ENCODE peak calls at places on chromosomes 3 and 15, in six cellular contexts. W, K, U, R, F and E are unnamed samples.

GRCh38 chr15:62219799-62220198 is 54.7 kb upstream of the C2CD4B start:
- DNase-seq in W (no peak), K (no peak), U (no peak), R (no peak), F (no peak), E (no peak)

GRCh38 chr3:158140396-158140795 is 30.5 kb downstream of the RSRC1 start:
- DNase-seq in W (no peak), K (no peak), U (no peak), R (no peak), F (no peak), E (no peak)

GRCh38 chr3:57998366-57999283 is 9.6 kb upstream of the FLNB start:
- DNase-seq in W (no peak), K (no peak), U (peak; percentile 58), R (no peak), F (no peak), E (peak; percentile 76)

GRCh38 chr3:149563114-149563513 is 88.6 kb downstream of the TM4SF4 start:
- DNase-seq in W (no peak), K (no peak), U (no peak), R (no peak), F (no peak), E (no peak)

GRCh38 chr3:4533489-4534443 is 40.6 kb downstream of the ITPR1 start:
- DNase-seq in W (no peak), K (no peak), U (peak; percentile 44), R (peak; percentile 22), F (peak; percentile 50), E (no peak)

GRCh38 chr3:186427627-186428026 is 65.6 kb upstream of the DGKG start:
- DNase-seq in W (no peak), K (no peak), U (peak; percentile 80), R (no peak), F (no peak), E (no peak)

GRCh38 chr15:32943691-32944090 is 225.9 kb downstream of the GREM1 start:
- DNase-seq in W (no peak), K (no peak), U (peak; percentile 19), R (no peak), F (no peak), E (no peak)

GRCh38 chr3:127027811-127028548 is 45.1 kb downstream of the PLXNA1 start:
- DNase-seq in W (no peak), K (no peak), U (no peak), R (no peak), F (no peak), E (no peak)

GRCh38 chr3:79766474-79767193 is 1.2 kb downstream of the ROBO1 start:
- DNase-seq in W (no peak), K (no peak), U (no peak), R (no peak), F (peak; percentile 47), E (no peak)

GRCh38 chr3:155370764-155371503 is 77.5 kb upstream of the STRIT1 start:
- DNase-seq in W (no peak), K (no peak), U (no peak), R (no peak), F (no peak), E (no peak)

GRCh38 chr15:69167218-69167842 is 6.9 kb downstream of the GLCE start:
- DNase-seq in W (no peak), K (no peak), U (no peak), R (no peak), F (no peak), E (no peak)

GRCh38 chr3:38098376-38098723 is 38.6 kb downstream of the ACAA1 start:
- DNase-seq in W (no peak), K (no peak), U (no peak), R (no peak), F (no peak), E (no peak)

GRCh38 chr3:38099518-38099917 is 37.4 kb downstream of the ACAA1 start:
- DNase-seq in W (no peak), K (no peak), U (no peak), R (no peak), F (peak; percentile 72), E (no peak)

GRCh38 chr3:38095687-38096483 is 41.0 kb downstream of the ACAA1 start:
- DNase-seq in W (no peak), K (no peak), U (no peak), R (no peak), F (no peak), E (no peak)

GRCh38 chr3:38097446-38098375 is 39.2 kb downstream of the ACAA1 start:
- DNase-seq in W (no peak), K (no peak), U (no peak), R (no peak), F (no peak), E (no peak)

GRCh38 chr3:38094999-38095398 is 41.9 kb downstream of the ACAA1 start:
- DNase-seq in W (no peak), K (no peak), U (no peak), R (no peak), F (no peak), E (no peak)
- H3K27ac ChIP-seq in W (no peak overlapping the region), K (no peak overlapping the region), U (no peak overlapping the region), R (no peak overlapping the region), F (no peak overlapping the region), E (no peak overlapping the region)

DNA sequence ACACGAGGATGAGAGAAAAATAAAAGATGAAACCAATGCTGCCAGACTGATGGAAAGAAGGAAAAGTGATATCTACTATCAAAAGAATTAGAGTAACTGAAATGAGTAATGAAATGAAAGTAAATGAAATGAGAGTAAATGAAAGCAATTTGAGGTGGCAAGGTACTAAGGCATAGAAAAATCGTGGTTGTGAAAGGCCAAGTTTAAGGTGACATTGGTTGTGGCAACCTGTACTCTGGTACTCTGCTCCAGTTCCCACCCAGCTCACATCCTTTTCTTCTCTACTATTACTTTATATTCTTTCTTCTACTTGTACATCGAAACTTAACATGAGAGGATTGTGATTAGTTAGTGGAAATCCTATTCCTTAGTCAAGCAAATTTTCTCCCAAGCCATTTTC is 10.1 kb downstream of the RFX7 start:
- DNase-seq in W (no peak), K (no peak), U (no peak), R (no peak), F (no peak), E (no peak)
- H3K9me3 ChIP-seq in W (peaks cover 18% of the 10 kb centered on the region), K (peaks cover 6% of the 10 kb centered on the region), U (peaks cover 32% of the 10 kb centered on the region), R (peaks cover 9% of the 10 kb centered on the region), F (peaks cover 38% of the 10 kb centered on the region), E (peaks cover 8% of the 10 kb centered on the region)

DNA sequence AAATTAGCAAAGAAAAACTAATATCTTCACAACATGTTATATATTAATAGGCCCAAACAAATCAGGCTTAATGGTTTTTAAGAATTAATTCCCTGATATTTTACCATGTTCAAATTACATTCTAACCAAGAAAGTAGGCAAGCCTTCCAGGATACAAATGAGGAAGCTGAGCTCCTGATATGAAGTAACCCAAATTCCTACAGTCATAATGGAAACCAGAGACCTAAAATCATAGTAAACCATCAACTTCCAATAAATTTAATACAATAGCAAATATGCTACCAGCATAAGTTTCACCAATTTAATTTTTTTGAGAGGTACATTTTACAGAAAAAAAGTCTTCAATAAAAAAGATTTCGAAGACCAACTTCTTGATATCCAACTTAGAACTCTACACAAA is 3.8 kb downstream of the DCBLD2 start:
- DNase-seq in W (no peak), K (no peak), U (no peak), R (no peak), F (no peak), E (no peak)
- H3K27ac ChIP-seq in W (no peak overlapping the region), K (no peak overlapping the region), U (peak overlapping the region; percentile 90), R (no peak overlapping the region), F (no peak overlapping the region), E (peak overlapping the region; percentile 60)

DNA sequence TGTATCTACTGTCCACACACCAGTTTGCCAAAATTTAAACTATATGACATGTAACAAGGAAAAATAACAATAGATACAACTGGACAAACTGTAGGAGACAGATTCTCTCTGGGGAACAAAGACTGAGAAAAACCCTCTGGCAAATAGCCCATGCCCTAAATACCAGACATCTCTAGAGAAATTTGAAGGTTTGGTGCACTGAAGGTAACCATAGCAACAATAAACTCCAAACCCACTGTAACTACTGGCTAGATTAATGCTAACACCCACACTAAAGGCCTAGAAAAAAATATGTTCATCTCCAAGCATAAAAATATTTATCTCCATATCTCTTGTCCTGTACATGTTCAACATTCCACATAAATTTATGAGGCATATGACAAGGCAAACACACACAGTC is 267.1 kb downstream of the STXBP5L start:
- DNase-seq in W (no peak), K (no peak), U (no peak), R (no peak), F (no peak), E (no peak)
- H3K9me3 ChIP-seq in W (no peaks in the 10 kb centered on the region), K (peaks cover 9% of the 10 kb centered on the region), U (peaks cover 11% of the 10 kb centered on the region), R (peaks cover 5% of the 10 kb centered on the region), F (peaks cover 4% of the 10 kb centered on the region), E (no peaks in the 10 kb centered on the region)

GRCh38 chr3:66402596-66403267 is 98.1 kb downstream of the LRIG1 start:
- DNase-seq in W (no peak), K (peak; percentile 23), U (no peak), R (no peak), F (no peak), E (no peak)

GRCh38 chr3:66405701-66406091 is 95.1 kb downstream of the LRIG1 start:
- DNase-seq in W (no peak), K (no peak), U (peak; percentile 46), R (peak; percentile 67), F (no peak), E (no peak)

GRCh38 chr3:66404903-66405700 is 95.7 kb downstream of the LRIG1 start:
- DNase-seq in W (no peak), K (no peak), U (no peak), R (no peak), F (no peak), E (no peak)

GRCh38 chr3:66403268-66403990 is 97.4 kb downstream of the LRIG1 start:
- DNase-seq in W (no peak), K (no peak), U (no peak), R (no peak), F (no peak), E (no peak)

DNA sequence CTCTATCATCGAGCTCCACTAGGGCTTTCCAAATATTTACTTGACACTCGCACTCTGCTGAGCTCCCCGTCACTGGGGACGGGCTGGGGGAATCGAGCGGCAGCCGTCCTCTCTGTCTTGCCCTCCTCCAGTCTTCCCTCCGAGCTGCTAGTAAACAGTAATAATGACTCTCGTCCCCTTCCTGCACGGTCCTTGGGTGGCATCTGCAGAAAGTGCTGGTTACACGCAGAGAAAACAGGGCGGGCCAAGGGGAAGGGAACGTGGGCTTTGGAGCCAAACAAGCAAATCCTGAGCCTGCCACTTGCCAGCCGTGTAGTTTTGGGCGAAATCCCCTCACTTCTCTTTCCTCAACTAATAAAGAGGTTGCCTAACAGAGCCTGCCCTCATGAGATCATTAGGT is 96.6 kb downstream of the LRIG1 start:
- DNase-seq in W (no peak), K (no peak), U (no peak), R (no peak), F (no peak), E (no peak)
- H3K27ac ChIP-seq in W (no peak overlapping the region), K (no peak overlapping the region), U (no peak overlapping the region), R (peak overlapping the region; percentile 92), F (peak overlapping the region; percentile 47), E (no peak overlapping the region)

DNA sequence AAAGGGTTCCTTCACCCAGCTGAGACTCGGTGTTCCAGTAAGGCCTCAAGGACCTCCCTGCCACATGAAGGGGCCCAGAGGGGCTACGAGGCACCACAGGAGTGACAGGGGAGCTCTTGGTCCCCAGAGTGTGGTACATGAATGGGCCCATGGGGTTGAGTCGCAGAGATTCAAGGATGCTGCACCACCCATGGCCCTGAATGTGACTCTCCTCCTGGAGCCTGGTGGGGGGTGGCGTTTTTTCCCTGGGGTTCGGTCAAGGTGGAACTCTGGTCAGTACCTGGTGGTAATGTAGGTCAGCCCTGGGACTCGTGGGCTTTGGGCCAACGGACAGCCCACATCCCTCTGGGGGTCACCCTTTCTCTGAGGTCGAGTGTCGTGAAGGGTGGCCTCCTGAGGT is 204.0 kb downstream of the UBE3A start:
- DNase-seq in W (peak; percentile 14), K (no peak), U (no peak), R (no peak), F (no peak), E (no peak)
- H3K9me3 ChIP-seq in W (peaks cover 7% of the 10 kb centered on the region), K (no peaks in the 10 kb centered on the region), U (no peaks in the 10 kb centered on the region), R (no peaks in the 10 kb centered on the region), F (no peaks in the 10 kb centered on the region), E (peaks cover 74% of the 10 kb centered on the region)